ENCODE peak calls at places on chromosomes 12 and 14, in six cellular contexts. O, G, Y, H, S and Q are unnamed samples.

GRCh38 chr12:97267803-97268202 is 194.8 kb upstream of the RMST start:
- DNase-seq in O (no peak), G (no peak), Y (no peak), H (peak), S (no peak), Q (no peak)

GRCh38 chr14:91872517-91873470 is 5.5 kb upstream of the TC2N start:
- DNase-seq in O (peak), G (no peak), Y (no peak), H (no peak), S (no peak), Q (no peak)

GRCh38 chr12:71780207-71780822 is 25.7 kb downstream of the RAB21 start:
- DNase-seq in O (peak), G (no peak), Y (no peak), H (peak), S (peak), Q (no peak)

GRCh38 chr12:64169999-64170398 is 52.1 kb downstream of the KICS2 start:
- DNase-seq in O (no peak), G (no peak), Y (no peak), H (no peak), S (no peak), Q (no peak)

GRCh38 chr14:75025082-75025481 is 22.4 kb downstream of the EIF2B2 start:
- DNase-seq in O (peak), G (no peak), Y (no peak), H (peak), S (peak), Q (no peak)

GRCh38 chr14:21106191-21106505 is 5.3 kb downstream of the TMEM253 start:
- DNase-seq in O (no peak), G (no peak), Y (no peak), H (peak), S (no peak), Q (no peak)

GRCh38 chr12:111101003-111101402 is 180.6 kb upstream of the MYL2 start:
- DNase-seq in O (no peak), G (no peak), Y (no peak), H (no peak), S (no peak), Q (no peak)

GRCh38 chr12:125528300-125528699 is 463.1 kb downstream of the AACS start:
- DNase-seq in O (no peak), G (no peak), Y (no peak), H (no peak), S (no peak), Q (no peak)

GRCh38 chr14:29971101-29971500 is 43.5 kb upstream of the PRKD1 start:
- DNase-seq in O (no peak), G (no peak), Y (no peak), H (no peak), S (no peak), Q (no peak)

GRCh38 chr14:69005432-69006148 is 26.5 kb upstream of the ACTN1 start:
- DNase-seq in O (peak), G (no peak), Y (peak), H (peak), S (peak), Q (peak)

GRCh38 chr14:83757896-83758295 is 1772.0 kb upstream of the FLRT2 start:
- DNase-seq in O (peak), G (no peak), Y (no peak), H (no peak), S (no peak), Q (no peak)

GRCh38 chr14:103832046-103832445 is 15.3 kb downstream of the PPP1R13B start:
- DNase-seq in O (no peak), G (no peak), Y (no peak), H (no peak), S (no peak), Q (no peak)

GRCh38 chr12:32455607-32456063 is 56.3 kb downstream of the FGD4 start:
- DNase-seq in O (peak), G (no peak), Y (peak), H (peak), S (peak), Q (no peak)

GRCh38 chr12:96223411-96224218 is 29.4 kb downstream of the ELK3 start:
- DNase-seq in O (no peak), G (no peak), Y (no peak), H (no peak), S (no peak), Q (no peak)

GRCh38 chr14:55277972-55278740 is 6.9 kb downstream of the FBXO34 start:
- DNase-seq in O (no peak), G (no peak), Y (no peak), H (no peak), S (peak), Q (no peak)

GRCh38 chr12:122182887-122183587 is at the start of gene LRRC43:
- DNase-seq in O (no peak), G (no peak), Y (peak), H (peak), S (peak), Q (peak)

GRCh38 chr12:102816816-102817434 is 100.1 kb downstream of the PAH start:
- DNase-seq in O (peak), G (no peak), Y (no peak), H (peak), S (peak), Q (no peak)

GRCh38 chr14:22448905-22449611 is 140.0 kb downstream of the DAD1 start:
- DNase-seq in O (peak), G (no peak), Y (no peak), H (no peak), S (peak), Q (no peak)

GRCh38 chr12:56261503-56262230 is 3.5 kb upstream of the ANKRD52 start:
- DNase-seq in O (peak), G (no peak), Y (no peak), H (peak), S (peak), Q (no peak)

GRCh38 chr12:46983959-46984833 is 95.2 kb upstream of the PCED1B start:
- DNase-seq in O (peak), G (no peak), Y (peak), H (peak), S (peak), Q (peak)

GRCh38 chr14:80901260-80901659 is 40.3 kb downstream of the CEP128 start:
- DNase-seq in O (no peak), G (no peak), Y (no peak), H (no peak), S (no peak), Q (no peak)

GRCh38 chr12:119239040-119239439 is 60.3 kb downstream of the HSPB8 start:
- DNase-seq in O (no peak), G (no peak), Y (no peak), H (no peak), S (no peak), Q (no peak)

GRCh38 chr12:111076611-111077451 is 156.5 kb upstream of the MYL2 start:
- DNase-seq in O (no peak), G (no peak), Y (no peak), H (no peak), S (no peak), Q (no peak)

GRCh38 chr12:127381043-127381668 is 885.8 kb upstream of the TMEM132C start:
- DNase-seq in O (no peak), G (peak), Y (peak), H (peak), S (peak), Q (peak)

GRCh38 chr14:53237488-53237887 is 84.4 kb upstream of the DDHD1 start:
- DNase-seq in O (no peak), G (no peak), Y (no peak), H (no peak), S (no peak), Q (no peak)

GRCh38 chr14:25090716-25091454 is 40.9 kb upstream of the STXBP6 start:
- DNase-seq in O (peak), G (no peak), Y (peak), H (peak), S (peak), Q (no peak)

GRCh38 chr14:51789631-51790030 is 70.8 kb upstream of the GNG2 start:
- DNase-seq in O (no peak), G (no peak), Y (no peak), H (no peak), S (no peak), Q (no peak)

GRCh38 chr14:63204407-63205280 is at the start of gene RHOJ:
- DNase-seq in O (peak), G (no peak), Y (peak), H (no peak), S (no peak), Q (peak)

GRCh38 chr14:31232081-31232480 is 24.5 kb upstream of the HECTD1 start:
- DNase-seq in O (no peak), G (no peak), Y (no peak), H (no peak), S (no peak), Q (no peak)
- H2BK120ac ChIP-seq in O (no peak), G (no peak), Y (no peak), H (no peak), S (no peak), Q (no peak)

GRCh38 chr14:97283450-97284230 is 486.5 kb downstream of the VRK1 start:
- DNase-seq in O (no peak), G (no peak), Y (no peak), H (no peak), S (no peak), Q (no peak)

GRCh38 chr14:97290977-97291376 is 493.8 kb downstream of the VRK1 start:
- DNase-seq in O (no peak), G (no peak), Y (no peak), H (no peak), S (no peak), Q (no peak)

GRCh38 chr14:97290065-97290464 is 492.9 kb downstream of the VRK1 start:
- DNase-seq in O (no peak), G (no peak), Y (no peak), H (no peak), S (no peak), Q (no peak)

GRCh38 chr14:97282644-97283403 is 485.6 kb downstream of the VRK1 start:
- DNase-seq in O (no peak), G (no peak), Y (no peak), H (no peak), S (no peak), Q (no peak)

DNA sequence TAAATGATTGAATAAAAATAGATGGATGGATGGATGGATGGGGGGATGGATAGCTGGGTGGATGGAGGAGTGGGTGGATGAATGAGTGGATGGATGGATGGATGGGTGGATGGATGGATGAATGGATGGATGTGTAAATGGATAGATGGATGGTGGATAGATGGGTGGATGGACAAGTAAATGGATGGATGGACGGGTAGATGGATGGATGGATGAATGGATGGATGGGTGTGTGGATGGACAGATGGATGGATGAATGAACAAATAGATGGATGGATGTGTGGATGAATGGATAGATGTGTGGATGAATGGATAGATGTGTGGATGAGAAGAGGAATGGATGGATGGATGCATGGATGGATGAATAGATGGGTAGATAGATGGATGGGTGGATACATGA is 490.8 kb downstream of the VRK1 start:
- DNase-seq in O (no peak), G (no peak), Y (no peak), H (no peak), S (no peak), Q (no peak)
- H4K91ac ChIP-seq in O (no peak), G (no peak), Y (no peak), H (no peak), S (no peak), Q (no peak)

GRCh38 chr12:80777587-80777986 is 60.9 kb downstream of the MYF5 start:
- DNase-seq in O (no peak), G (no peak), Y (no peak), H (no peak), S (no peak), Q (no peak)

GRCh38 chr12:80776706-80777105 is 60.0 kb downstream of the MYF5 start:
- DNase-seq in O (no peak), G (no peak), Y (no peak), H (no peak), S (no peak), Q (no peak)

GRCh38 chr12:80778005-80778541 is 61.4 kb downstream of the MYF5 start:
- DNase-seq in O (peak), G (no peak), Y (no peak), H (no peak), S (peak), Q (no peak)

GRCh38 chr12:80780746-80781145 is 64.0 kb downstream of the MYF5 start:
- DNase-seq in O (no peak), G (no peak), Y (no peak), H (peak), S (no peak), Q (no peak)

GRCh38 chr12:80781313-80781712 is 64.6 kb downstream of the MYF5 start:
- DNase-seq in O (no peak), G (no peak), Y (no peak), H (no peak), S (no peak), Q (no peak)
- H2BK120ac ChIP-seq in O (peak), G (peak), Y (no peak), H (no peak), S (no peak), Q (no peak)

GRCh38 chr12:91316825-91317224 is 134.2 kb upstream of the DCN start:
- DNase-seq in O (peak), G (no peak), Y (no peak), H (peak), S (peak), Q (no peak)
- H4K91ac ChIP-seq in O (peak), G (no peak), Y (no peak), H (no peak), S (no peak), Q (no peak)